ENCODE peak calls at places on chromosomes 3 and 15, in six cellular contexts. P, L, E, V, M and F are unnamed samples.

GRCh38 chr3:173552526-173552925 is 155.0 kb downstream of the NLGN1 start:
- DNase-seq in P (no peak), L (no peak), E (no peak), V (no peak), M (no peak), F (no peak)

GRCh38 chr3:49098429-49098828 is 4.6 kb upstream of the QRICH1 start:
- DNase-seq in P (no peak), L (no peak), E (no peak), V (no peak), M (no peak), F (no peak)

GRCh38 chr3:98734737-98735136 is 28.4 kb upstream of the ST3GAL6 start:
- DNase-seq in P (no peak), L (peak; percentile 33), E (no peak), V (no peak), M (no peak), F (no peak)

GRCh38 chr3:176759815-176760506 is 437.3 kb downstream of the TBL1XR1 start:
- DNase-seq in P (no peak), L (no peak), E (no peak), V (no peak), M (no peak), F (no peak)

GRCh38 chr15:54089776-54090175 is 111.5 kb downstream of the UNC13C start:
- DNase-seq in P (no peak), L (no peak), E (no peak), V (no peak), M (no peak), F (no peak)

GRCh38 chr15:101240364-101240763 is 11.5 kb downstream of the CHSY1 start:
- DNase-seq in P (no peak), L (no peak), E (no peak), V (no peak), M (peak; percentile 19), F (no peak)

GRCh38 chr15:60722328-60723112 is 243.6 kb upstream of the ICE2 start:
- DNase-seq in P (no peak), L (no peak), E (no peak), V (no peak), M (no peak), F (no peak)

GRCh38 chr3:134895181-134895580 is 100.1 kb downstream of the EPHB1 start:
- DNase-seq in P (no peak), L (no peak), E (no peak), V (no peak), M (no peak), F (no peak)

GRCh38 chr3:43962043-43962442 is 271.3 kb downstream of the ABHD5 start:
- DNase-seq in P (no peak), L (no peak), E (no peak), V (no peak), M (no peak), F (no peak)

GRCh38 chr15:68256675-68257450 is 20.7 kb upstream of the FEM1B start:
- DNase-seq in P (peak; percentile 89), L (peak; percentile 91), E (no peak), V (peak; percentile 87), M (peak; percentile 94), F (peak; percentile 51)

GRCh38 chr3:170485696-170486095 is 67.0 kb downstream of the CLDN11 start:
- DNase-seq in P (no peak), L (no peak), E (no peak), V (peak; percentile 48), M (no peak), F (no peak)

GRCh38 chr3:64220161-64220560 is 5.1 kb downstream of the PRICKLE2 start:
- DNase-seq in P (no peak), L (no peak), E (no peak), V (peak; percentile 65), M (no peak), F (no peak)

GRCh38 chr3:69838217-69838616 is 99.0 kb downstream of the MITF start:
- DNase-seq in P (no peak), L (no peak), E (no peak), V (no peak), M (no peak), F (no peak)

GRCh38 chr3:63654246-63654645 is 1.8 kb downstream of the SNTN start:
- DNase-seq in P (no peak), L (no peak), E (no peak), V (no peak), M (no peak), F (no peak)

GRCh38 chr3:32448686-32449474 is 53.8 kb downstream of the CMTM6 start:
- DNase-seq in P (no peak), L (no peak), E (no peak), V (no peak), M (no peak), F (no peak)

GRCh38 chr3:53046171-53047170 is 598 bp upstream of the SFMBT1 start:
- DNase-seq in P (peak; percentile 59), L (peak; percentile 60), E (no peak), V (peak; percentile 60), M (peak; percentile 28), F (peak; percentile 26)